ENCODE peak calls at places on chromosomes 13 and 19, in five cellular contexts. E, B, G, W and H are unnamed samples.
A peak's percentile ranks its signal among the peaks of the same experiment; 100 is the strongest.

GRCh38 chr19:36819130-36819630 is 19.0 kb downstream of the ZNF790 start:
- DNase-seq in G (no peak), B (no peak), W (peak; percentile 9), E (no peak), H (no peak)

GRCh38 chr13:110937511-110938303 is 22.8 kb upstream of the ANKRD10 start:
- DNase-seq in W (no peak), E (no peak), B (no peak), G (no peak), H (no peak)

GRCh38 chr13:42485272-42485671 is 88.7 kb upstream of the TNFSF11 start:
- DNase-seq in W (no peak), E (no peak), G (no peak), B (no peak), H (no peak)

GRCh38 chr19:43446746-43447489 is 18.5 kb downstream of the LYPD3 start:
- DNase-seq in G (peak; percentile 61), E (peak; percentile 78), B (peak; percentile 81), W (peak; percentile 79), H (peak; percentile 58)

GRCh38 chr13:25214371-25215252 is 42.5 kb upstream of the AMER2 start:
- DNase-seq in B (no peak), W (peak; percentile 37), E (peak; percentile 3), G (peak; percentile 77), H (no peak)

GRCh38 chr19:15260939-15261338 is 28.7 kb upstream of the EPHX3 start:
- DNase-seq in E (no peak), G (no peak), B (no peak), W (peak; percentile 45), H (peak; percentile 19)

GRCh38 chr19:16888629-16889371 is at the start of gene F2RL3:
- DNase-seq in E (peak; percentile 35), B (peak; percentile 64), W (peak; percentile 23), G (no peak), H (peak; percentile 37)

GRCh38 chr19:4115818-4116385 is 8.0 kb downstream of the MAP2K2 start:
- DNase-seq in B (no peak), E (no peak), W (no peak), G (no peak), H (no peak)

GRCh38 chr19:33245948-33246728 is 20.5 kb upstream of the SLC7A10 start:
- DNase-seq in W (no peak), B (no peak), E (no peak), G (no peak), H (no peak)
- H3K4me1 ChIP-seq in W (no peaks in the 10 kb centered on the region), B (no peaks in the 10 kb centered on the region), E (peaks cover 7% of the 10 kb centered on the region), G (no peaks in the 10 kb centered on the region), H (no peaks in the 10 kb centered on the region)

DNA sequence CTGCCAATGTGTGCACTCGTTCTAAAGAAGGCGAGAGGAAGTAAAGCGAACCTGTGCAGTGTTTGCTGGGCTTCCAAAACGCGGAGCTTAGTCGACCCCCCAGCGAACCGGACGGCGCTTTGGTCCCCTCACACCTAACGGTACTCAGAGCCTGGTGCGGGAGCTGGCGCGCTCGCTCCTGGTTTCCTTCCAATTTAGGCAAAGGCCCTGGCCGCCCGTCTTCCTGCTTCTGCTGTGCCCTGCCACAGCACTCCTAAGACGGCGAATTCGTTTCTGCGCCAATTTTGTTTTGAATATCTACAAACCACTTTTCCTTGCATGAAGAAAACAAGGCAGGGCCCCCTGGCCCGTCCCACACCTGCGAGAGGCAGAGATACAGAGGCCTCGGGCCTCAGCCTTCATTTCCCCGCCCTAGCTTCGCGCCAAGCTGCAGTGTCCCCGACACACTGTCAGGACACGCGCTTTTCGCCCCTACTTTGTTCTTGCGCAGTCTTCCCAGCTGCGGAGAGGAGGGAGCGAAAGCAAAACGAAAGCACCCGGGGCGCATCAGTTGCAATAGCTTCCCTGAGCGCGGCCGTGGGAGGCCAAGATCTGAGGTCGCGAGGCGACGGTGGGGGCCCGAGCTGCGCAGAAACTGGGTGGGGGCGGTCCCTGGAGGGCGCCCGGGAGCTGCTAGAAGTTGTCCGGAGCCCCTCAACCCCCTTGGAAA is 111.9 kb downstream of the KCNRG start:
- DNase-seq in E (peak; percentile 54), W (peak; percentile 69), B (peak; percentile 54), G (no peak), H (peak; percentile 41)
- H3K4me1 ChIP-seq in E (peaks cover 48% of the 10 kb centered on the region), W (peaks cover 7% of the 10 kb centered on the region), B (peaks cover 2% of the 10 kb centered on the region), G (peaks cover 20% of the 10 kb centered on the region), H (peaks cover 26% of the 10 kb centered on the region)

GRCh38 chr19:54469496-54469934 is 3.6 kb downstream of the CDC42EP5 start:
- DNase-seq in B (peak; percentile 39), W (no peak), G (no peak), E (no peak), H (no peak)
- H3K4me1 ChIP-seq in B (peaks cover 4% of the 10 kb centered on the region), W (peaks cover 9% of the 10 kb centered on the region), G (no peaks in the 10 kb centered on the region), E (peaks cover 73% of the 10 kb centered on the region), H (peaks cover 16% of the 10 kb centered on the region)

GRCh38 chr13:95124959-95125358 is 176.3 kb downstream of the ABCC4 start:
- DNase-seq in W (no peak), G (no peak), E (no peak), B (no peak), H (no peak)
- H3K4me1 ChIP-seq in W (no peaks in the 10 kb centered on the region), G (peaks cover 16% of the 10 kb centered on the region), E (peaks cover 18% of the 10 kb centered on the region), B (no peaks in the 10 kb centered on the region), H (peaks cover 7% of the 10 kb centered on the region)

GRCh38 chr13:50892162-50892944 is 17.2 kb upstream of the RNASEH2B start:
- DNase-seq in E (no peak), W (no peak), B (no peak), G (no peak), H (no peak)
- H3K4me1 ChIP-seq in E (no peaks in the 10 kb centered on the region), W (peaks cover 4% of the 10 kb centered on the region), B (no peaks in the 10 kb centered on the region), G (peaks cover 8% of the 10 kb centered on the region), H (no peaks in the 10 kb centered on the region)

DNA sequence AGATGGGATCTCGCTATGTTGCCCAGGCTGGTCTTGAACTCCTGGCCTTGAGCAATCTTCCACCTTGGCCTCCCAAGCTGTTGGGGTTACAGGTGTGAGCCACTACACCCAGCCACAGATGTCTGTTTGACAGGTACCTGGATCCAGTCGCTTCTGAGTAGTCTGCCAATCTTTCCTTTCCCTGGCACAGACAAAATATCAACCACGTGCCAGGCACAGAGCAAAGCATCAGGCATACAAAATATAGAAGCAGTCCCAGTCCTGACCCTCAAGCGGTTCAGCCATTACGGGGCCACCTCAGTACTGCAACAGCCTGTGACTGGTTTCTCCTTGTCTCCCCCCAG is 3.8 kb downstream of the ELAVL1 start:
- DNase-seq in G (no peak), W (peak; percentile 49), B (no peak), E (peak; percentile 12), H (no peak)
- H3K4me1 ChIP-seq in G (peaks cover 16% of the 10 kb centered on the region), W (peaks cover 8% of the 10 kb centered on the region), B (peaks cover 22% of the 10 kb centered on the region), E (peaks cover 67% of the 10 kb centered on the region), H (peaks cover 26% of the 10 kb centered on the region)

DNA sequence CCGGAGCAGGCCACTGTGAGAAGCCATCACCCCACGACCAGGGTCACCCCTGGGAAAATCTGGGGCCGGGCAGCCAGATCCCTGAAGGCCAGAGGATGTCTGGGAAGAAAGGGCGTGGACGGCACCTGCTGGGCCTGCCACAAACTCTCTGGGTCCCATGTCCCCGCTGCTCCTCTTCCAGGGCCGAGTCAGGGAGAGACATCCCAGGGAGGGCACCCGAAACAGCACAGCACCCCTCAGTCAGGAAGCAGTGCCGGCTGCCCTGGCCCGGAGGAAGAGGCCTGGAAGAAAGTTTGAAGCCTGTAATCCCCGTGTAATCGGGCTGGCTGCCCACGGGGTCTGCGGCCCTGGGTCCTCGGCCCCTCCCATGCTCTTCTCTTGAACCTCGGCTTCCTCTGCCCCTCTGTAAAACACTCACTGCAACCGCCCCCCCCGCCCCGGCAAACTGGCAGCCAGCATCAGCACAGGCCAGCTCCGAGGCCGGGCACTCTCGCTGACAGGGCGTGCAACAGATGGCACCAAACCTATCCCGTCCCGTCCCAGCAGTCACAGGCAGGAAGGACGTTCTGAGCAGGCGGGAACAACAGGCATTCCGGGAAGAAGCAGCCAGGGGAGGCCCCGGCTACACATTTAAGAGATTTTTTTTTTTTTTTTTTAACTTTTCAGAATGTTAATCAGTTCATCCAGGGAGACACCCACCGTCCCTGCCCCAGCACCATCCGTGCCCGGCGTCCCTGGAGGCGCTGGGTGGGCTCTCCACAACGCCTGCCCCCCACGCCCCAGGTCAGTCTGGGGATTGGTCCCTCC is 1.5 kb downstream of the SBNO2 start:
- DNase-seq in B (no peak), E (peak; percentile 82), W (peak; percentile 77), G (peak; percentile 21), H (peak; percentile 71)
- H3K4me1 ChIP-seq in B (peaks cover 27% of the 10 kb centered on the region), E (peaks cover 41% of the 10 kb centered on the region), W (peaks cover 32% of the 10 kb centered on the region), G (peaks cover 5% of the 10 kb centered on the region), H (peaks cover 64% of the 10 kb centered on the region)